ENCODE peak calls at places on chromosomes 2 and 18, in four cellular contexts. S, B, Q and X are unnamed samples.

GRCh38 chr2:37569986-37570688 is 101.3 kb downstream of the CDC42EP3 start:
- DNase-seq in S (no peak), B (no peak), Q (peak; percentile 85), X (no peak)

GRCh38 chr2:106275971-106276370 is 81.9 kb upstream of the UXS1 start:
- DNase-seq in S (no peak), B (no peak), Q (no peak), X (no peak)

GRCh38 chr2:201158111-201158929 is 24.6 kb upstream of the CASP10 start:
- DNase-seq in S (peak; percentile 76), B (peak; percentile 94), Q (peak; percentile 83), X (peak; percentile 60)

GRCh38 chr2:144780983-144781382 is 261.1 kb upstream of the ZEB2 start:
- DNase-seq in S (no peak), B (peak; percentile 6), Q (no peak), X (no peak)

GRCh38 chr18:61503688-61504087 is 170.5 kb downstream of the CDH20 start:
- DNase-seq in S (no peak), B (no peak), Q (peak; percentile 11), X (no peak)

GRCh38 chr2:237894986-237895543 is 35.6 kb downstream of the RAMP1 start:
- DNase-seq in S (no peak), B (no peak), Q (no peak), X (no peak)

GRCh38 chr2:37896319-37896718 is 28.8 kb upstream of the RMDN2 start:
- DNase-seq in S (peak; percentile 33), B (peak; percentile 69), Q (no peak), X (no peak)

GRCh38 chr2:64405476-64406406 is 48.2 kb upstream of the LGALSL start:
- DNase-seq in S (no peak), B (no peak), Q (peak; percentile 56), X (no peak)

GRCh38 chr2:166643980-166644379 is 149.9 kb upstream of the SCN7A start:
- DNase-seq in S (no peak), B (no peak), Q (no peak), X (no peak)

GRCh38 chr2:148928395-148928794 is 53.4 kb downstream of the KIF5C start:
- DNase-seq in S (no peak), B (no peak), Q (no peak), X (no peak)

GRCh38 chr2:203685081-203685621 is 21.3 kb upstream of the CD28 start:
- DNase-seq in S (no peak), B (no peak), Q (peak; percentile 94), X (no peak)

GRCh38 chr2:42098571-42099430 is 51.0 kb downstream of the PKDCC start:
- DNase-seq in S (no peak), B (no peak), Q (no peak), X (no peak)

GRCh38 chr18:10523544-10523943 is 2.3 kb upstream of the NAPG start:
- DNase-seq in S (no peak), B (no peak), Q (no peak), X (no peak)

GRCh38 chr2:26982102-26982742 is 11.8 kb downstream of the MAPRE3 start:
- DNase-seq in S (peak; percentile 76), B (peak; percentile 36), Q (peak; percentile 36), X (no peak)

GRCh38 chr18:12057419-12058039 is 36.1 kb upstream of the ANKRD62 start:
- DNase-seq in S (no peak), B (peak; percentile 54), Q (no peak), X (no peak)

GRCh38 chr2:155266579-155266978 is 568.1 kb downstream of the KCNJ3 start:
- DNase-seq in S (no peak), B (peak; percentile 56), Q (no peak), X (peak; percentile 16)

GRCh38 chr2:43399515-43400245 is 173.3 kb upstream of the ZFP36L2 start:
- DNase-seq in S (peak; percentile 16), B (no peak), Q (peak; percentile 87), X (no peak)

GRCh38 chr2:43399098-43399497 is 172.7 kb upstream of the ZFP36L2 start:
- DNase-seq in S (no peak), B (no peak), Q (no peak), X (no peak)

GRCh38 chr2:43400508-43400907 is 174.1 kb upstream of the ZFP36L2 start:
- DNase-seq in S (no peak), B (no peak), Q (peak; percentile 22), X (no peak)

GRCh38 chr2:43402452-43402937 is 176.1 kb upstream of the ZFP36L2 start:
- DNase-seq in S (no peak), B (no peak), Q (peak; percentile 41), X (no peak)

DNA sequence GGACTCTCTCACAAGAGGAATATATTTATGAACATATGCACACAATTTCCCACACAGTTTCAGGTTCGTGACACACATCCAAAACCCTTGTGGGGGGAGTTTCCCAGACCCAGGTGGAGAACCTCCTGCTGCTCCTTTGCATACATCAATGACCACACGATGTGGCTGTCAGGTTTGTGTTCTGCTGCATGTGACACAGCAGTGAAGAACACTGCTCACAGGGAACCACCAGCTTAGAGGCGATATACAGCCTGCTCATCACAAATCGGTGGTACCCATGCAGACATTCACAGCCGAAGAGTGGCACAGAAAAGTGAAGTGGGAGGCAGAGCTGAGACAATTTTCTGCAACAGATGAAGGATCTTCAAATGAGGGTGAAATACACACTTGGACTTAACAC is 175.6 kb upstream of the ZFP36L2 start:
- DNase-seq in S (no peak), B (no peak), Q (no peak), X (no peak)
- H3K9ac ChIP-seq in S (no peak overlapping the region), B (no peak overlapping the region), Q (no peak overlapping the region), X (no peak overlapping the region)

GRCh38 chr2:17541514-17541950 is 1.0 kb downstream of the VSNL1 start:
- DNase-seq in S (no peak), B (no peak), Q (no peak), X (no peak)

GRCh38 chr2:17539596-17539992 is 902 bp upstream of the VSNL1 start:
- DNase-seq in S (peak; percentile 45), B (peak; percentile 76), Q (no peak), X (no peak)

GRCh38 chr2:17542471-17542870 is 2.0 kb downstream of the VSNL1 start:
- DNase-seq in S (no peak), B (no peak), Q (no peak), X (no peak)

GRCh38 chr2:17539993-17540812 is at the start of gene VSNL1:
- DNase-seq in S (peak; percentile 96), B (peak; percentile 98), Q (peak; percentile 68), X (peak; percentile 90)

DNA sequence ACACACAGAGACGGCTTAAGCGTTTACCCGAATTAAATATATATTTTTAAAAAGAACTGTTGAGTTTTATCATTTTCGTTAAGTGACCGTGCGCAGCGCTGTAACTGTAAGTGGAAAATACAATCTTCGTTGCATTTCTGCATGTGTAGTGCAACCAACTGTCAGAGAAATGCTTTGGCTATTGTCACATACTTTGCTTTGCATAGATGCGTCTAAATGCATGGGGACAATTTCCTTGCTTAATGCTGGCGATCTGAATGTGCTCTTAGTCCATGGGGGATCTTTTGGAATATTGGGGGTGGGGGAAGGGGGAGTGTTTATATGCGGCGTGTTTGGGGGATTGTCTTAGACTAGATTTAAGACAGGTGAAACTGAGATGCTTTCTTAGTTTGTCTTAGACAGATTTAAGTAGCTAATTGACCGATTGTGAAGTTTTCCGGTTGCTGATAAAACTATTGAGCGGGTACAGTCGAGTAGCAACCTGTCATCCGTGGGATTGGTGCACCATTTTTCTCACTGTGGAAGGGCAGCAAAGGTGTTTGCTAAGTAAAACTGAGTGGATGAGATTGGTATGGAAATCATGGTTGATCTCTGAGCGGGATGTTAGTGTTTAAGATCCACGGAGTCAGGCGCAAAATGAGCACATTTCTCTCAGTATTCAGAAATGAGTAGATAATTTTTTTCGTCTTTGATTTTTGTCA is 467 bp downstream of the VSNL1 start:
- DNase-seq in S (peak; percentile 11), B (no peak), Q (no peak), X (no peak)
- H3K9ac ChIP-seq in S (no peak overlapping the region), B (peak overlapping the region; percentile 66), Q (no peak overlapping the region), X (peak overlapping the region; percentile 51)

GRCh38 chr2:9771481-9772017 is 71.7 kb upstream of the TAF1B start:
- DNase-seq in S (peak; percentile 63), B (no peak), Q (peak; percentile 80), X (no peak)
- H3K9ac ChIP-seq in S (peak overlapping the region; percentile 15), B (no peak overlapping the region), Q (no peak overlapping the region), X (no peak overlapping the region)

DNA sequence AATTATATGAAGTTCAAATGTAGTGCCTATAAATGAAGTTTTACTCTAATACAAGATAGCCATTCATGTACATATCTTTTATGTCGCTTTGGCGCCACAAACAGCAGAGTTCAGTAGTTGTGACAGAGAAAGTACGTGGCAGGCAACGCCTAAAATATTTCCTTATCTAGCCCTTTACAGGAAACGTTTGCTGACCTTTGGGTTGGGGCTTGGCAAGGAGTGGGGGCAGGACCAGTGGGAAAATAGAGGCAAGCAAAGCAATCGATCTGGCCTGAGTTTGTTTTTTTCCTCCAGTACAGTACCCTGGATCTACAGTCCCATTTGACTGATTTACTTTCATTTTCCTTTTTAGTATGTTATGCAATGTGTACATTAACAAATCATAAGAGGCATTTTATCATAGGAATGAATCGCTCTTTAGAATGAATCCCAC is 13.1 kb downstream of the CCDC68 start:
- DNase-seq in S (no peak), B (no peak), Q (peak; percentile 33), X (no peak)
- H3K9ac ChIP-seq in S (no peak overlapping the region), B (no peak overlapping the region), Q (peak overlapping the region; percentile 99), X (no peak overlapping the region)